ENCODE peak calls at places on chromosomes 13 and 19, in four cellular contexts. D, Z, O and Q are unnamed samples.

GRCh38 chr13:74575729-74576125 is 441.5 kb upstream of the KLF12 start:
- DNase-seq in O (no peak), D (no peak), Z (peak; percentile 52), Q (no peak)

GRCh38 chr19:16779539-16780163 is 49.5 kb upstream of the SIN3B start:
- DNase-seq in D (no peak), Z (no peak), O (no peak), Q (no peak)

GRCh38 chr19:39405930-39406655 is 554 bp upstream of the ZFP36 start:
- DNase-seq in D (no peak), Z (peak; percentile 73), O (peak; percentile 76), Q (no peak)

GRCh38 chr13:32880636-32881035 is 135.6 kb upstream of the KL start:
- DNase-seq in D (no peak), Z (no peak), O (no peak), Q (no peak)

GRCh38 chr13:26320766-26321165 is 66.8 kb downstream of the CDK8 start:
- DNase-seq in Z (no peak), O (no peak), D (no peak), Q (peak; percentile 71)

GRCh38 chr19:371501-372160 is 27.0 kb upstream of the MIER2 start:
- DNase-seq in O (no peak), D (no peak), Z (no peak), Q (no peak)

GRCh38 chr19:9848761-9849160 is 13.6 kb downstream of the PIN1 start:
- DNase-seq in D (no peak), O (no peak), Z (no peak), Q (no peak)

GRCh38 chr19:46193678-46194077 is 35.9 kb upstream of the IGFL1 start:
- DNase-seq in O (no peak), D (no peak), Z (no peak), Q (no peak)

GRCh38 chr19:16626796-16627193 is 1.2 kb downstream of the MED26 start:
- DNase-seq in Z (no peak), D (no peak), O (no peak), Q (no peak)

GRCh38 chr13:38674208-38674607 is 12.7 kb upstream of the FREM2 start:
- DNase-seq in O (no peak), D (no peak), Z (no peak), Q (peak; percentile 14)

GRCh38 chr13:27968316-27969072 is 621 bp downstream of the CDX2 start:
- DNase-seq in O (no peak), D (no peak), Z (no peak), Q (no peak)

GRCh38 chr13:97327521-97328221 is 105.5 kb downstream of the MBNL2 start:
- DNase-seq in D (no peak), O (no peak), Z (no peak), Q (no peak)

GRCh38 chr19:55641376-55642152 is 762 bp downstream of the ZNF580 start:
- DNase-seq in D (no peak), O (no peak), Z (peak; percentile 53), Q (no peak)

GRCh38 chr13:76533251-76533650 is 353.0 kb downstream of the KCTD12 start:
- DNase-seq in O (no peak), Z (no peak), D (no peak), Q (no peak)

GRCh38 chr19:1015782-1016646 is 4.9 kb downstream of the TMEM259 start:
- DNase-seq in Z (no peak), D (no peak), O (no peak), Q (no peak)

GRCh38 chr19:43809762-43810696 is 7.8 kb upstream of the LYPD5 start:
- DNase-seq in O (no peak), D (no peak), Z (peak; percentile 22), Q (peak; percentile 38)

GRCh38 chr13:94139393-94139995 is 340.0 kb downstream of the DCT start:
- DNase-seq in D (no peak), O (no peak), Z (no peak), Q (no peak)

GRCh38 chr19:48614436-48615144 is at the start of gene FAM83E:
- DNase-seq in O (no peak), D (no peak), Z (no peak), Q (no peak)

GRCh38 chr13:75395901-75396300 is 86.1 kb downstream of the TBC1D4 start:
- DNase-seq in Z (no peak), O (no peak), D (no peak), Q (no peak)

GRCh38 chr13:27644302-27644701 is 22.6 kb downstream of the POLR1D start:
- DNase-seq in Z (no peak), D (no peak), O (no peak), Q (no peak)

GRCh38 chr13:113445791-113446487 is 7.3 kb downstream of the ADPRHL1 start:
- DNase-seq in Z (peak; percentile 40), O (no peak), D (no peak), Q (no peak)

GRCh38 chr19:19064811-19065745 is 1.3 kb downstream of the SLC25A42 start:
- DNase-seq in D (no peak), O (no peak), Z (no peak), Q (no peak)

GRCh38 chr13:36054041-36054440 is 77.1 kb downstream of the DCLK1 start:
- DNase-seq in Z (no peak), O (no peak), D (no peak), Q (no peak)

GRCh38 chr19:38044267-38045111 is 137.5 kb downstream of the SIPA1L3 start:
- DNase-seq in D (no peak), O (no peak), Z (no peak), Q (no peak)

GRCh38 chr19:5913739-5914357 is at the start of gene CAPS:
- DNase-seq in O (no peak), D (no peak), Z (peak; percentile 30), Q (no peak)

GRCh38 chr13:74074723-74075122 is 59.5 kb downstream of the KLF12 start:
- DNase-seq in Z (no peak), O (no peak), D (no peak), Q (no peak)